ENCODE peak calls at places on chromosome 2, in ten cellular contexts. X is omental fat pad, B is IMR-90, Q is uterus, I is GM20000, Z is neural crest cell, A is endodermal cell, V is neural progenitor cell, W is A549, M is H9. U is an unnamed sample.

GRCh38 chr2:240919161-240919781 is 13.1 kb downstream of the CROCC2 start:
- DNase-seq in I (no peak), B (no peak), A (peak), V (no peak), Z (no peak), M (no peak), Q (peak), W (no peak), X (peak), U (no peak)

GRCh38 chr2:21265752-21266151 is 142.0 kb downstream of the TDRD15 start:
- DNase-seq in M (no peak), B (no peak), X (no peak), V (no peak), I (no peak), Q (no peak), W (no peak), Z (no peak), A (no peak), U (no peak)

GRCh38 chr2:1591461-1591770 is 152.9 kb downstream of the PXDN start:
- DNase-seq in W (no peak), M (peak), Z (no peak), X (no peak), V (peak), B (no peak), A (peak), Q (no peak), I (no peak), U (no peak)

GRCh38 chr2:68849579-68850030 is 21.6 kb downstream of the BMP10 start:
- DNase-seq in V (no peak), B (peak), I (no peak), Q (no peak), A (no peak), X (no peak), W (peak), M (no peak), Z (no peak), U (no peak)

GRCh38 chr2:85758361-85759256 is 4.8 kb downstream of the ATOH8 start:
- DNase-seq in V (no peak), M (no peak), Z (no peak), B (no peak), W (no peak), Q (no peak), A (no peak), X (no peak), I (no peak), U (no peak)

GRCh38 chr2:237223208-237223861 is 137.6 kb downstream of the COPS8 start:
- DNase-seq in V (no peak), A (peak), Q (peak), M (no peak), B (peak), X (no peak), Z (no peak), I (no peak), W (peak), U (no peak)

GRCh38 chr2:85898881-85899280 is 10.1 kb upstream of the ST3GAL5 start:
- DNase-seq in B (no peak), V (no peak), I (no peak), A (no peak), X (no peak), W (no peak), Q (no peak), Z (no peak), M (no peak), U (no peak)

GRCh38 chr2:58109481-58109880 is 62.9 kb downstream of the VRK2 start:
- DNase-seq in Q (no peak), X (no peak), Z (no peak), I (no peak), A (peak), W (peak), V (no peak), M (no peak), B (no peak), U (no peak)

GRCh38 chr2:178404380-178404767 is 46.6 kb downstream of the PRKRA start:
- DNase-seq in M (no peak), V (no peak), Q (no peak), I (peak), B (peak), A (no peak), X (no peak), Z (no peak), W (no peak), U (no peak)

GRCh38 chr2:121099329-121100318 is 185.4 kb downstream of the TFCP2L1 start:
- DNase-seq in A (peak), I (no peak), Z (no peak), V (peak), M (peak), B (no peak), Q (no peak), X (no peak), W (peak), U (peak)

GRCh38 chr2:48016620-48017019 is 110.3 kb upstream of the FBXO11 start:
- DNase-seq in Z (no peak), Q (no peak), A (peak), M (peak), W (peak), B (no peak), I (no peak), V (no peak), X (no peak), U (no peak)

GRCh38 chr2:213175673-213176247 is 24.3 kb upstream of the IKZF2 start:
- DNase-seq in B (no peak), A (no peak), V (no peak), W (no peak), I (no peak), Q (no peak), X (no peak), M (no peak), Z (no peak), U (no peak)

GRCh38 chr2:28224648-28225471 is 167.8 kb upstream of the FOSL2 start:
- DNase-seq in X (no peak), Z (no peak), W (no peak), V (peak), A (peak), I (no peak), Q (peak), M (no peak), B (peak), U (no peak)

GRCh38 chr2:95005726-95006125 is 19.8 kb upstream of the MAL start:
- DNase-seq in A (no peak), B (no peak), M (no peak), W (no peak), I (no peak), X (no peak), Q (no peak), Z (no peak), V (no peak), U (no peak)

GRCh38 chr2:162795312-162795711 is 43.3 kb downstream of the KCNH7 start:
- DNase-seq in B (no peak), Z (no peak), Q (no peak), A (peak), M (no peak), I (no peak), V (peak), X (no peak), W (peak), U (no peak)

GRCh38 chr2:215216806-215217205 is 78.4 kb upstream of the ABCA12 start:
- DNase-seq in M (no peak), X (no peak), A (no peak), B (no peak), V (no peak), Q (no peak), I (no peak), W (no peak), Z (no peak), U (no peak)

GRCh38 chr2:231463698-231464575 is at the start of gene NCL:
- DNase-seq in W (peak), A (peak), M (peak), I (peak), V (peak), Z (peak), Q (peak), B (peak), X (peak), U (peak)

GRCh38 chr2:181037922-181038321 is 57.5 kb downstream of the UBE2E3 start:
- DNase-seq in Q (no peak), Z (no peak), M (no peak), X (no peak), A (no peak), I (no peak), W (no peak), V (no peak), B (peak), U (no peak)

GRCh38 chr2:240325654-240326031 is 109.8 kb upstream of the GPC1 start:
- DNase-seq in I (no peak), Q (peak), V (no peak), Z (no peak), W (no peak), M (no peak), A (peak), X (no peak), B (no peak), U (no peak)

GRCh38 chr2:219713110-219713509 is 85.7 kb downstream of the SLC4A3 start:
- DNase-seq in Z (no peak), V (peak), I (no peak), W (peak), A (no peak), Q (no peak), B (peak), X (no peak), M (no peak), U (no peak)

GRCh38 chr2:63588385-63589147 is at the start of the genes MDH1 and WDPCP:
- DNase-seq in Z (peak), V (peak), W (peak), A (peak), B (peak), I (peak), Q (peak), M (peak), X (peak), U (peak)
- TF ChIP-seq CTCF in Z (no peak), V (no peak), W (no peak), A (no peak), B (no peak), I (no peak), Q (no peak), M (no peak), X (no peak), U (no peak)

DNA sequence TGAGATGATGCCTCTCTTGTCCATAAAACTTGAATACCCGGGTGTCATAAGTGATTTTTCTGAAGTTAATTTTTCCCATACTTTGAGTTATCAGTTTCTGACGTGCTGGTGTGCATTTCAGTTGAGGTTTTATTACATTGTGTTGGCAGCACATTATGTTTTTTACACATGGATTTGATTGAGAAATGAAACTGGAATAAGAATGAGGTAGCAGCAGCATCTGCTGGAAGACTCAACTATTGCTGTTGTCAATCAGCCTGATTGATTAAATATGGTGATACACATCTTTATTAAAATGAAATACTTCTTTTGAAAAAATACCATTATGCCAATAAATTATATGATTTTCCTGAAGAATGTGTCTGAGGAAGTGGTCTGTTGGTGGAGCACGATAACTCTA is 60.5 kb downstream of the INSIG2 start:
- DNase-seq in M (no peak), W (no peak), X (no peak), Z (no peak), B (no peak), Q (no peak), I (no peak), V (no peak), A (no peak), U (no peak)
- TF ChIP-seq CTCF in M (no peak), W (no peak), X (no peak), Z (no peak), B (no peak), Q (no peak), I (no peak), V (no peak), A (no peak), U (no peak)

DNA sequence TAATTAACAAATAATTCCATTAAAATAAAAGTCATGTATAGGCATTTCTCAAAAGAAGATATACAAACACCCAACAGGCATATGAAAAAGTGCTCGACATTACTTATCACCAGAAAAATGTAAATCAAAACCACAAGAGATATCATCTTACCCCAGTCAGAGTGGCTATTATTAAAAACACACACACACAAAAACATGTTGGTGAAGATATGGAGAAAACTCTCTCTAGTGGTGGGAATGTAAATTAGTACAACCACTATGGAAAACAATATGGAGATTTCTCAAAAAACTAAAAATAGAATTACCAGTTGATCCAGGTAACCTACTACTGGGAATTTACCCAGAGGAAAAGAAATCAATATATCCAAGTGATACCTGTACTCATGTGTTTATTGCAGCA is 966.3 kb upstream of the POU3F3 start:
- DNase-seq in Q (no peak), Z (no peak), B (no peak), I (no peak), A (no peak), W (no peak), X (no peak), V (no peak), M (no peak), U (no peak)
- TF ChIP-seq CTCF in Q (no peak), Z (no peak), B (no peak), I (no peak), A (no peak), W (no peak), X (no peak), V (no peak), M (no peak), U (no peak)

GRCh38 chr2:164126960-164127359 is 391.2 kb upstream of the FIGN start:
- DNase-seq in Z (no peak), W (peak), V (no peak), M (no peak), X (no peak), A (no peak), I (no peak), Q (no peak), B (no peak), U (no peak)
- TF ChIP-seq CTCF in Z (peak), W (peak), V (peak), M (peak), X (no peak), A (peak), I (no peak), Q (no peak), B (no peak), U (no peak)

DNA sequence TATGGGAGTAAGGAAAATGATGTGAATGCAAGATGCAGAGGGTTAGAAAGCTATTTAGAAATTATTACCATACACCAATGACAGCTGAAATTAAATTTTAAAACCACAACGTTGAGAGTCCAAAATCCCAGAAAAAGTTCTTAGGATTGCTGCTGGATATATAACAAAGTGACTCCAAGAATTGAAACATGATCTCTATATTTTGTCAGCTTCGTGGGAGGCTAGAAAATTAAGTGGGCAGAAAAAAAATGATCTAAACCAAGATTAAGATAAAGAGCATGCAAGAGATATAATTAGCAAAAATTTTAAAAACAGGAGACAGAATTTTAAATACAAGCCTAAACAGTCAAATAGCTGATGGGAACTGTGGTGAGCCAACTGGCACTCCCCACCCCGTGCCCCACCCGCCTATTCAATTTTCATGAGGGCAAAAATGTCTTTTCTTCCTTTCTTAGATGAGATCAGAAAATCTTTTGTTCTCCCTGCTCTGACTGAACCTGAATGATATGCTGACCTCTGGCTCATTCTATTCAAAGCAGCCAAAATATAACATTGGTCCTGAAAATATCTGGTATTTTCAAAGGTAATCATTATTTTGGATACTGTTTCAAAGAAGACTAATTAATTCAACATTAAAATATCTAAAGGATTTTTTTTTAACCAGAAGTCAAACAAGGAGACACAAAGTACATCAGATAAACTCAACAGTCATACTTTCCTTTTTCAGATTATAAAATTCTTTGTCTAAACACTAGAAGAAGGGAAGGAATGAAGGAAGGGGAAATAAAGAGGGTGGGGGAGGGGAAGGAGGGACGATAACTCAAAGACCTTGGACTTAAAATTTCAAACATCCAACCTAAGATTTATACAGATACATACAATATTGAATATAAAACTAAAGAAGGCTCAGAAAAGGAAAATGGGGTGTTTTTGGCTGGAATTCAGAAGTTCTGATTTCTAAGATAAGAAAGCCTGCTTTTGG is 12.2 kb downstream of the KANSL3 start:
- DNase-seq in Z (no peak), B (no peak), M (no peak), W (no peak), Q (no peak), A (no peak), V (no peak), I (no peak), X (no peak), U (no peak)
- TF ChIP-seq CTCF in Z (no peak), B (no peak), M (no peak), W (no peak), Q (no peak), A (no peak), V (no peak), I (no peak), X (no peak), U (no peak)

DNA sequence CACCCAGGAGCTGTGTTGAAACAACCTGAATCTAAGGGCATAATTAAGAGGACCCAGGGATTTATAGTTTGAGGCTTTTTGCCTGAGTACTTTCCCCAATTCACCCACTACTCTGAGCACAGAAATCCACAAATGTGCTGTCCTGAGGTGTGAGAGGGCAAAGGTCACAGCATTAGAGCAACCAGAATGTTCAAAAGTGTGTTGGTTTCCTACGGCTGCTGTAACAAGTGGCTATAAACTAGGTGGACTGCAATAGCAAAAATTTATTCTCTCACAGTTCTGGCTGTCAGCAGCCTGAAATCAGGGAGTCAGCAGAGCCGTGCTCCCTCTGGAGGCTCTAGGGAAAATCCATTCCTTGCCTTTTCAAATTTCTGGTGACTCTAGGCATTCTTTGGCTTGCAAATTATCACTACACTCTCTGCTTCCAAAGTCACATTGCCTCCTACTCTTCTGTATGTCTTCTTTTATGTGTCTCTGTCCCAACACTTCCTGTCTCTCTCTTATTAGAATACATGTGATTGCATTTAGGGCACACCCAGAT is 91.3 kb upstream of the TACR1 start:
- DNase-seq in I (no peak), X (no peak), Z (no peak), M (no peak), A (no peak), Q (no peak), W (peak), B (peak), V (peak), U (no peak)
- TF ChIP-seq CTCF in I (no peak), X (no peak), Z (peak), M (peak), A (peak), Q (no peak), W (peak), B (peak), V (peak), U (no peak)

GRCh38 chr2:105919826-105920225 is 175.1 kb downstream of the NCK2 start:
- DNase-seq in X (no peak), Q (no peak), I (no peak), Z (peak), M (no peak), A (peak), W (peak), V (no peak), B (peak), U (peak)
- TF ChIP-seq CTCF in X (no peak), Q (no peak), I (no peak), Z (peak), M (peak), A (peak), W (peak), V (peak), B (peak), U (peak)

GRCh38 chr2:133434962-133435668 is 133.1 kb downstream of the NCKAP5 start:
- DNase-seq in M (no peak), X (no peak), A (no peak), Q (no peak), W (peak), I (no peak), B (peak), Z (no peak), V (no peak), U (no peak)
- TF ChIP-seq CTCF in M (no peak), X (no peak), A (no peak), Q (no peak), W (no peak), I (no peak), B (no peak), Z (no peak), V (no peak), U (no peak)

GRCh38 chr2:230134496-230135073 is 65.9 kb upstream of the SLC16A14 start:
- DNase-seq in A (no peak), Z (no peak), Q (no peak), W (peak), V (no peak), B (peak), I (no peak), X (no peak), M (no peak), U (no peak)

GRCh38 chr2:230140667-230141066 is 71.9 kb upstream of the SLC16A14 start:
- DNase-seq in A (no peak), V (no peak), Z (no peak), W (no peak), X (no peak), B (no peak), I (no peak), M (peak), Q (no peak), U (no peak)

GRCh38 chr2:230135126-230135525 is 66.4 kb upstream of the SLC16A14 start:
- DNase-seq in B (no peak), V (no peak), W (no peak), A (no peak), X (no peak), I (no peak), Z (no peak), Q (no peak), M (no peak), U (no peak)

GRCh38 chr2:230137902-230138539 is 69.3 kb upstream of the SLC16A14 start:
- DNase-seq in W (no peak), M (no peak), V (no peak), Z (no peak), X (no peak), Q (no peak), I (no peak), A (no peak), B (peak), U (no peak)
- TF ChIP-seq CTCF in W (no peak), M (no peak), V (no peak), Z (no peak), X (no peak), Q (no peak), I (no peak), A (no peak), B (no peak), U (no peak)

GRCh38 chr2:198004921-198005829 is 200.8 kb downstream of the PLCL1 start:
- DNase-seq in M (no peak), W (no peak), I (peak), B (no peak), A (no peak), X (no peak), Z (no peak), V (no peak), Q (no peak), U (no peak)
- TF ChIP-seq CTCF in M (no peak), W (no peak), I (no peak), B (no peak), A (no peak), X (no peak), Z (no peak), V (no peak), Q (no peak), U (no peak)